ENCODE peak calls at places on chromosome 17, in six cellular contexts. One of them, this sample, is unnamed.
A peak's percentile ranks its signal among the peaks of the same experiment; 100 is the strongest.

GRCh38 chr17:79783891-79784290 is 5.9 kb downstream of the CBX2 start:
- DNase-seq in HL-60: no peak
- DNase-seq in skeletal muscle cell: no peak
- DNase-seq in activated naive CD4-positive, alpha-beta T cell: no peak
- DNase-seq in HTR-8/SVneo: no peak
- DNase-seq in astrocyte: no peak
- DNase-seq in this sample: no peak

GRCh38 chr17:3772764-3773163 is 28.2 kb downstream of the ITGAE start:
- DNase-seq in HL-60: no peak
- DNase-seq in skeletal muscle cell: no peak
- DNase-seq in activated naive CD4-positive, alpha-beta T cell: no peak
- DNase-seq in HTR-8/SVneo: no peak
- DNase-seq in astrocyte: no peak
- DNase-seq in this sample: no peak

GRCh38 chr17:78717431-78717980 is 64.6 kb downstream of the CYTH1 start:
- DNase-seq in HL-60: no peak
- DNase-seq in skeletal muscle cell: no peak
- DNase-seq in activated naive CD4-positive, alpha-beta T cell: no peak
- DNase-seq in HTR-8/SVneo: no peak
- DNase-seq in astrocyte: peak; percentile 32
- DNase-seq in this sample: no peak

GRCh38 chr17:50055055-50055425 is 870 bp upstream of the ITGA3 start:
- DNase-seq in HL-60: no peak
- DNase-seq in skeletal muscle cell: no peak
- DNase-seq in activated naive CD4-positive, alpha-beta T cell: no peak
- DNase-seq in HTR-8/SVneo: no peak
- DNase-seq in astrocyte: peak; percentile 21
- DNase-seq in this sample: no peak

GRCh38 chr17:48561894-48562810 is 16.0 kb downstream of the HOXB4 start:
- DNase-seq in HL-60: no peak
- DNase-seq in skeletal muscle cell: no peak
- DNase-seq in activated naive CD4-positive, alpha-beta T cell: no peak
- DNase-seq in HTR-8/SVneo: no peak
- DNase-seq in astrocyte: no peak
- DNase-seq in this sample: peak; percentile 93

GRCh38 chr17:63293310-63293709 is 152.8 kb downstream of the CYB561 start:
- DNase-seq in HL-60: no peak
- DNase-seq in skeletal muscle cell: no peak
- DNase-seq in activated naive CD4-positive, alpha-beta T cell: no peak
- DNase-seq in HTR-8/SVneo: no peak
- DNase-seq in astrocyte: peak; percentile 87
- DNase-seq in this sample: no peak

GRCh38 chr17:55110521-55110920 is 142.0 kb downstream of the STXBP4 start:
- DNase-seq in HL-60: no peak
- DNase-seq in skeletal muscle cell: no peak
- DNase-seq in activated naive CD4-positive, alpha-beta T cell: no peak
- DNase-seq in HTR-8/SVneo: no peak
- DNase-seq in astrocyte: no peak
- DNase-seq in this sample: no peak

GRCh38 chr17:68491864-68492263 is 20.4 kb upstream of the PRKAR1A start:
- DNase-seq in HL-60: peak; percentile 16
- DNase-seq in skeletal muscle cell: no peak
- DNase-seq in activated naive CD4-positive, alpha-beta T cell: no peak
- DNase-seq in HTR-8/SVneo: no peak
- DNase-seq in astrocyte: no peak
- DNase-seq in this sample: no peak

GRCh38 chr17:45436161-45436560 is 3.5 kb upstream of the ARHGAP27 start:
- DNase-seq in HL-60: no peak
- DNase-seq in skeletal muscle cell: no peak
- DNase-seq in activated naive CD4-positive, alpha-beta T cell: no peak
- DNase-seq in HTR-8/SVneo: no peak
- DNase-seq in astrocyte: no peak
- DNase-seq in this sample: no peak

GRCh38 chr17:77286641-77287431 is 146.1 kb downstream of the SEC14L1 start:
- DNase-seq in HL-60: no peak
- DNase-seq in skeletal muscle cell: no peak
- DNase-seq in activated naive CD4-positive, alpha-beta T cell: no peak
- DNase-seq in HTR-8/SVneo: peak; percentile 88
- DNase-seq in astrocyte: peak; percentile 75
- DNase-seq in this sample: no peak

GRCh38 chr17:60006160-60006559 is 41.6 kb upstream of the RNFT1 start:
- DNase-seq in HL-60: no peak
- DNase-seq in skeletal muscle cell: no peak
- DNase-seq in activated naive CD4-positive, alpha-beta T cell: no peak
- DNase-seq in HTR-8/SVneo: no peak
- DNase-seq in astrocyte: no peak
- DNase-seq in this sample: no peak

GRCh38 chr17:44350733-44351226 is 5.7 kb downstream of the GRN start:
- DNase-seq in HL-60: peak; percentile 76
- DNase-seq in skeletal muscle cell: no peak
- DNase-seq in activated naive CD4-positive, alpha-beta T cell: peak; percentile 47
- DNase-seq in HTR-8/SVneo: peak; percentile 84
- DNase-seq in astrocyte: peak; percentile 18
- DNase-seq in this sample: peak; percentile 97

GRCh38 chr17:50839591-50840310 is 4.4 kb downstream of the WFIKKN2 start:
- DNase-seq in HL-60: no peak
- DNase-seq in skeletal muscle cell: no peak
- DNase-seq in activated naive CD4-positive, alpha-beta T cell: no peak
- DNase-seq in HTR-8/SVneo: no peak
- DNase-seq in astrocyte: no peak
- DNase-seq in this sample: no peak